ENCODE peak calls at places on chromosome 7, in four cellular contexts. L is head of caudate nucleus, W is NCI-H774, S is astrocyte of the spinal cord. J is an unnamed sample.

GRCh38 chr7:124295289-124295688 is 262.4 kb upstream of the TMEM229A start:
- DNase-seq in L (no peak), W (no peak), S (no peak), J (no peak)

GRCh38 chr7:128755816-128756476 is 16.8 kb downstream of the CALU start:
- DNase-seq in L (no peak), W (no peak), S (peak), J (no peak)

GRCh38 chr7:20172736-20173334 is 44.3 kb downstream of the MACC1 start:
- DNase-seq in L (peak), W (peak), S (peak), J (peak)

GRCh38 chr7:91949221-91950009 is 8.8 kb downstream of the AKAP9 start:
- DNase-seq in L (no peak), W (no peak), S (peak), J (no peak)

GRCh38 chr7:84801396-84801795 is 385.5 kb downstream of the SEMA3D start:
- DNase-seq in L (no peak), W (no peak), S (no peak), J (no peak)

GRCh38 chr7:150949564-150949963 is 28.6 kb downstream of the KCNH2 start:
- DNase-seq in L (no peak), W (no peak), S (peak), J (peak)

GRCh38 chr7:21064698-21065648 is 278.3 kb upstream of the SP8 start:
- DNase-seq in L (no peak), W (no peak), S (no peak), J (no peak)

GRCh38 chr7:30598121-30598876 is 3.6 kb downstream of the GARS1 start:
- DNase-seq in L (no peak), W (no peak), S (no peak), J (no peak)

GRCh38 chr7:120480472-120480871 is 207.5 kb downstream of the KCND2 start:
- DNase-seq in L (no peak), W (no peak), S (no peak), J (no peak)